ENCODE peak calls at places on chromosomes 13 and 19, in four cellular contexts. R is K562, O is endothelial cell of umbilical vein, V is HepG2. I is an unnamed sample.

GRCh38 chr13:31880849-31881494 is 141.6 kb downstream of the RXFP2 start:
- DNase-seq in V (no peak), R (no peak), O (no peak), I (no peak)

GRCh38 chr19:31083122-31083521 is 266.1 kb downstream of the TSHZ3 start:
- DNase-seq in R (no peak), V (no peak), O (no peak), I (no peak)

GRCh38 chr19:58252102-58252685 is 23.5 kb downstream of the ZNF544 start:
- DNase-seq in V (no peak), R (no peak), O (no peak), I (peak)

GRCh38 chr19:45496349-45496953 is 396 bp downstream of the RTN2 start:
- DNase-seq in O (peak), R (peak), V (no peak), I (peak)

GRCh38 chr13:35984776-35985453 is 146.3 kb downstream of the DCLK1 start:
- DNase-seq in O (no peak), R (no peak), V (no peak), I (no peak)

GRCh38 chr13:86825410-86825809 is 845.8 kb upstream of the SLITRK5 start:
- DNase-seq in V (peak), O (no peak), R (no peak), I (no peak)

GRCh38 chr13:110925023-110925608 is 10.2 kb upstream of the ANKRD10 start:
- DNase-seq in V (no peak), R (no peak), O (no peak), I (peak)

GRCh38 chr19:16121141-16121540 is 9.5 kb downstream of the RAB8A start:
- DNase-seq in V (no peak), R (no peak), O (no peak), I (no peak)

GRCh38 chr13:44768775-44769578 is 192.8 kb upstream of the TSC22D1 start:
- DNase-seq in V (no peak), R (no peak), O (no peak), I (no peak)

GRCh38 chr13:84607614-84608013 is 725.3 kb upstream of the SLITRK1 start:
- DNase-seq in R (no peak), O (no peak), V (no peak), I (no peak)

GRCh38 chr19:45716314-45717130 is 14.2 kb downstream of the FBXO46 start:
- DNase-seq in R (peak), O (peak), V (no peak), I (peak)

GRCh38 chr19:6736169-6736916 is 1.0 kb downstream of the GPR108 start:
- DNase-seq in R (peak), V (peak), O (peak), I (peak)

GRCh38 chr13:82560889-82561288 is 1321.4 kb downstream of the SLITRK1 start:
- DNase-seq in V (no peak), R (no peak), O (no peak), I (no peak)

GRCh38 chr19:56261145-56261544 is 11.4 kb upstream of the EDDM13 start:
- DNase-seq in O (peak), R (no peak), V (no peak), I (no peak)

GRCh38 chr13:36918246-36919060 is 1.6 kb downstream of the SMAD9 start:
- DNase-seq in R (no peak), O (peak), V (no peak), I (no peak)

GRCh38 chr19:39277598-39277997 is 9.4 kb downstream of the IFNL2 start:
- DNase-seq in R (no peak), O (no peak), V (peak), I (no peak)

GRCh38 chr13:56349866-56350265 is 790.9 kb upstream of the PRR20A start:
- DNase-seq in R (no peak), V (no peak), O (no peak), I (no peak)

GRCh38 chr19:49343127-49343526 is 7.9 kb downstream of the CD37 start:
- DNase-seq in O (no peak), R (no peak), V (no peak), I (no peak)

GRCh38 chr13:43516401-43516826 is 270.4 kb downstream of the ENOX1 start:
- DNase-seq in V (no peak), R (no peak), O (no peak), I (no peak)

GRCh38 chr13:21011378-21011777 is 50.0 kb downstream of the LATS2 start:
- DNase-seq in V (no peak), R (no peak), O (no peak), I (no peak)

GRCh38 chr19:31285744-31286143 is 63.5 kb downstream of the TSHZ3 start:
- DNase-seq in R (no peak), V (no peak), O (no peak), I (no peak)

GRCh38 chr13:110164706-110165105 is 142.3 kb downstream of the COL4A1 start:
- DNase-seq in O (no peak), R (no peak), V (no peak), I (no peak)

GRCh38 chr13:99992376-99992775 is 10.8 kb downstream of the ZIC2 start:
- DNase-seq in O (no peak), V (no peak), R (no peak), I (peak)

GRCh38 chr13:99991806-99992242 is 10.2 kb downstream of the ZIC2 start:
- DNase-seq in O (no peak), V (no peak), R (no peak), I (no peak)

GRCh38 chr13:99991013-99991805 is 9.6 kb downstream of the ZIC2 start:
- DNase-seq in O (no peak), V (no peak), R (no peak), I (no peak)

GRCh38 chr13:99993660-99994455 is 12.3 kb downstream of the ZIC2 start:
- DNase-seq in R (no peak), V (no peak), O (no peak), I (no peak)

GRCh38 chr13:99992912-99993311 is 11.3 kb downstream of the ZIC2 start:
- DNase-seq in O (no peak), V (no peak), R (no peak), I (peak)
- TF ChIP-seq MYC in O (no peak), V (no peak), R (no peak), I (peak)

DNA sequence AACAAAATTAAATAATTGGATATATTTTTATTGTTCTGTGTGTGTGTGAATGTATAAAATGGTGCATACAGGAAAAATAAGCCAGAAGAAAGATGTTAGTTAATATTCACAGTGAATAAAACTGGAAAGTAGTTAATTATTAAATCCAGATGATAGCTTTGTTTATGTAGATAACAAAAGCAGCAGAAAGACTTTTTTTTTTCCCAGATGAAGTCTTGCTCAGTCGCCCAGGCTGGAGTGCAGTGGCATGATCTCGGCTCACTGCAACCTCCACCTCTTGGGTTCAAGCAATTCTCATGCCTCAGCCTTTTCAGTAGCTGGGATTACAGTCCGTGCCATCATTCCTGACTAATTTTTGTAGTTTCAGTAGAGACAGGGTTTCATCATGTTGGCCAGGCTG is 140.1 kb downstream of the ZNF486 start:
- DNase-seq in R (no peak), O (no peak), V (no peak), I (no peak)
- TF ChIP-seq POLR2A in R (no peak), O (no peak), V (no peak), I (no peak)

GRCh38 chr19:47470447-47471195 is 1.1 kb downstream of the SLC8A2 start:
- DNase-seq in R (no peak), O (no peak), V (no peak), I (no peak)

GRCh38 chr19:47475460-47475859 is 3.8 kb upstream of the SLC8A2 start:
- DNase-seq in R (no peak), O (no peak), V (no peak), I (no peak)

GRCh38 chr19:47471381-47471732 is 336 bp downstream of the SLC8A2 start:
- DNase-seq in V (no peak), R (no peak), O (no peak), I (no peak)

GRCh38 chr19:47471733-47472457 is at the start of gene SLC8A2:
- DNase-seq in R (peak), O (peak), V (peak), I (peak)

DNA sequence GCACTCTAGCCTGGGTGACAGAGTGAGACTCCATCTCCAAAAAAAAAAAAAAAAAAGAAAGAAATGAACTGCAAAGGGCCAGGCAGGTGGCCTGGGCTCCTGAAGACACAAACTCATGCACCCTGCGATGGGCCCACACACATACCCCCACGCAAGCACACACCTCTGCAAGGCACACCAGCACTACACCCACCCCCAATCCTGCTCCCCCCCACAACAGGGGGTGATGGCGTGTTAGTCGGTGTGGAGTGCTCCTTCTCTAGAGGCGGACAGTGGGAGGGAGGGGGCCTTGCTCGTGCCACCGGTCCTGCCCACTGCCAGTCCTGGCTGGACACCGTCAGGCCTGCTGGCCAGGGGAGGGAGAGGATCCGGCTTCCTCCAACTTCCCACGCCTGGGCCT is 1.6 kb upstream of the SLC8A2 start:
- DNase-seq in V (no peak), O (no peak), R (peak), I (no peak)
- H3K4me3 ChIP-seq in V (no peak), O (no peak), R (no peak), I (no peak)

DNA sequence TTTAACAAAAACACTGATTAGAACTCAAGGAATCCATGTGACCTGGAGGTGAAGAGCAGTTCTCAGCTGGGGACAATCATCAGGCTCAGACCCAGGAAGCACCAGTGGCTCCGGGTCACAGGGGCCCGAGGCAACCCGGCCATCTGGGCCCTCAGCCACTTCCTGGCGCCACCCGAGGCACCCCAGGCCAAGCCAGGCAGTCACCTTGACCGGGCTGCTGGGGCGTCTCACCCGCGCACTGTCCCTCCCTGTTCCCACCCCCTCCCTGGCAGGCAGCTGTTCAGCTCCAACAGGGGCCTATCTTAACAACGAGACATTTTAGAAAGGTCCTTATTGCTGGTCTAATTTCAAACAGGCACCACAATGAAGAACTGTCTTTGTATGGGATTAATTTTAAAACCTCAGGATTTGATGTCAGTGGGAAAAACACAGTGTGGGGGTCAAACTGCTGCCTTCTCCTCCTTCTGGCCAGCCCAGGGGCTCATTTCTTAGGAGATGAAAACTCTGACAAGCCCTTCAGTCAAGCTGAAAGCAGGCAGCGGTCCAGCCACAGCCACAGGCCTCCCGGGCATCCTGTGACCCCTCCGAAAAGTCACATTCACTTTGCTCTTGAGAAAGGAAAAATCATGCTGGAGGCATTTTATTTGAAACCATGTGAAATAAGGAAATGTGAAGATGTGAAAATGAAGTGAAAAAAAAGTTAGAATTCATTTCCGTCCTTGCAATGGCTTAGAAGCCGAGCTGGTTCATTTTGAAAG is 83.3 kb downstream of the KCTD15 start:
- DNase-seq in R (no peak), V (no peak), O (peak), I (no peak)
- TF ChIP-seq MYC in R (no peak), V (no peak), O (no peak), I (no peak)

GRCh38 chr13:112883241-112883945 is 85.6 kb upstream of the MCF2L start:
- DNase-seq in O (no peak), V (no peak), R (no peak), I (no peak)

GRCh38 chr13:112887557-112887991 is 81.4 kb upstream of the MCF2L start:
- DNase-seq in O (no peak), R (no peak), V (no peak), I (no peak)

GRCh38 chr13:112887151-112887550 is 81.9 kb upstream of the MCF2L start:
- DNase-seq in R (no peak), V (no peak), O (no peak), I (no peak)

GRCh38 chr13:112885242-112885781 is 83.7 kb upstream of the MCF2L start:
- DNase-seq in V (no peak), O (no peak), R (no peak), I (no peak)

GRCh38 chr13:112885782-112886268 is 83.2 kb upstream of the MCF2L start:
- DNase-seq in O (peak), V (peak), R (peak), I (no peak)
- TF ChIP-seq POLR2A in O (no peak), V (no peak), R (peak), I (no peak)

GRCh38 chr13:50001287-50001686 is 4.4 kb downstream of the TRIM13 start:
- DNase-seq in R (no peak), O (no peak), V (no peak), I (no peak)
- H3K4me3 ChIP-seq in R (no peak), O (no peak), V (no peak), I (peak)

GRCh38 chr13:98020271-98020670 is 66.8 kb downstream of the IPO5 start:
- DNase-seq in O (no peak), R (no peak), V (no peak), I (no peak)

GRCh38 chr13:98018293-98018692 is 64.8 kb downstream of the IPO5 start:
- DNase-seq in V (no peak), R (no peak), O (no peak), I (no peak)

GRCh38 chr13:98022210-98022609 is 68.7 kb downstream of the IPO5 start:
- DNase-seq in V (peak), R (no peak), O (peak), I (no peak)

GRCh38 chr13:98014766-98015165 is 61.3 kb downstream of the IPO5 start:
- DNase-seq in V (no peak), R (no peak), O (peak), I (no peak)

GRCh38 chr13:98019186-98019585 is 65.7 kb downstream of the IPO5 start:
- DNase-seq in O (no peak), R (no peak), V (no peak), I (no peak)
- TF ChIP-seq MYC in O (no peak), R (no peak), V (no peak), I (no peak)